ENCODE peak calls at places on chromosomes 16 and 17, in seven cellular contexts. L is WTC11; W is progenitor cell of endocrine pancreas; S is endothelial cell; Y is stimulated activated CD8-positive, alpha-beta memory T cell treated with anti-CD3 and anti-CD28 coated beads, Interleukin-2, amount 100 ng/mL, for 48 hours; H is fibroblast of pulmonary artery; V is stromal cell of bone marrow. C is an unnamed sample.

GRCh38 chr16:66427036-66427446 is at the start of gene BEAN1:
- DNase-seq in Y (no peak), W (peak), S (no peak), H (no peak), L (peak), V (no peak), C (no peak)

GRCh38 chr17:39612291-39612894 is 4.7 kb upstream of the NEUROD2 start:
- DNase-seq in L (no peak), W (no peak), Y (no peak), S (no peak), V (no peak), H (no peak), C (no peak)

GRCh38 chr16:77897038-77897437 is 108.7 kb downstream of the VAT1L start:
- DNase-seq in H (peak), W (no peak), L (no peak), V (no peak), S (no peak), Y (no peak), C (no peak)

GRCh38 chr17:17740627-17741237 is 59.5 kb downstream of the RAI1 start:
- DNase-seq in S (no peak), L (peak), W (no peak), H (no peak), Y (no peak), V (no peak), C (no peak)

GRCh38 chr17:55964191-55964590 is 189.1 kb upstream of the ANKFN1 start:
- DNase-seq in W (no peak), L (no peak), H (no peak), V (no peak), S (no peak), Y (no peak), C (no peak)

GRCh38 chr17:71527311-71527710 is 593.5 kb upstream of the SOX9 start:
- DNase-seq in L (no peak), S (no peak), W (no peak), H (peak), Y (no peak), V (no peak), C (no peak)

GRCh38 chr17:77857613-77858012 is 100.9 kb upstream of the TNRC6C start:
- DNase-seq in L (no peak), S (no peak), Y (no peak), W (no peak), V (no peak), H (no peak), C (no peak)

GRCh38 chr16:76932541-76933211 is 258.3 kb upstream of the MON1B start:
- DNase-seq in V (peak), W (no peak), Y (no peak), H (peak), L (no peak), S (no peak), C (no peak)

GRCh38 chr16:2471653-2472487 is 773 bp downstream of the NTN3 start:
- DNase-seq in V (no peak), L (no peak), S (no peak), Y (no peak), H (no peak), W (no peak), C (no peak)

GRCh38 chr17:57311281-57312216 is 55.2 kb downstream of the MSI2 start:
- DNase-seq in Y (no peak), W (no peak), L (no peak), H (no peak), S (no peak), V (no peak), C (no peak)

GRCh38 chr17:82973456-82974135 is 105.8 kb upstream of the METRNL start:
- DNase-seq in L (no peak), W (no peak), Y (no peak), V (no peak), S (no peak), H (no peak), C (no peak)

GRCh38 chr16:73268311-73268997 is 220.5 kb upstream of the ZFHX3 start:
- DNase-seq in S (peak), Y (no peak), L (peak), W (no peak), H (peak), V (no peak), C (no peak)

GRCh38 chr17:68054296-68054900 is 18.9 kb downstream of the KPNA2 start:
- DNase-seq in L (no peak), W (no peak), S (no peak), Y (no peak), H (peak), V (no peak), C (no peak)

GRCh38 chr17:50966163-50966666 is 100.1 kb upstream of the TOB1 start:
- DNase-seq in Y (no peak), S (no peak), L (no peak), V (no peak), H (no peak), W (no peak), C (no peak)

GRCh38 chr16:17566075-17566474 is 95.3 kb upstream of the XYLT1 start:
- DNase-seq in L (no peak), H (no peak), Y (no peak), V (no peak), S (no peak), W (no peak), C (no peak)

GRCh38 chr16:20262248-20262647 is 65.1 kb downstream of the GP2 start:
- DNase-seq in S (no peak), V (no peak), H (no peak), W (no peak), Y (no peak), L (no peak), C (no peak)

GRCh38 chr16:2166263-2167080 is 10.9 kb downstream of the TRAF7 start:
- DNase-seq in Y (no peak), S (no peak), L (no peak), H (no peak), W (no peak), V (no peak), C (no peak)

GRCh38 chr17:42456223-42457106 is 2.2 kb upstream of the ATP6V0A1 start:
- DNase-seq in H (peak), L (no peak), Y (no peak), W (no peak), S (peak), V (peak), C (no peak)

GRCh38 chr16:79691001-79691400 is 90.5 kb upstream of the MAF start:
- DNase-seq in S (no peak), V (no peak), Y (no peak), W (no peak), H (no peak), L (no peak), C (no peak)

GRCh38 chr16:3004781-3005284 is 7.9 kb upstream of the CLDN9 start:
- DNase-seq in L (peak), W (no peak), S (no peak), V (no peak), H (no peak), Y (no peak), C (no peak)

GRCh38 chr17:77609553-77610517 is 348.7 kb upstream of the TNRC6C start:
- DNase-seq in V (no peak), S (no peak), W (no peak), L (no peak), Y (peak), H (no peak), C (no peak)

GRCh38 chr17:15464211-15464610 is 3.2 kb downstream of the CDRT4 start:
- DNase-seq in W (no peak), V (no peak), Y (no peak), S (no peak), L (no peak), H (no peak), C (no peak)

GRCh38 chr16:56985288-56985961 is 3.9 kb upstream of the NLRC5 start:
- DNase-seq in L (no peak), V (peak), H (peak), W (no peak), Y (no peak), S (no peak), C (peak)

GRCh38 chr16:89378947-89379771 is 111.2 kb downstream of the ANKRD11 start:
- DNase-seq in V (no peak), L (no peak), Y (no peak), W (no peak), S (no peak), H (no peak), C (no peak)

GRCh38 chr16:10876799-10877341 is at the start of gene CIITA:
- DNase-seq in S (no peak), L (no peak), Y (peak), H (peak), W (no peak), V (peak), C (peak)

GRCh38 chr17:65987988-65988387 is 203.9 kb downstream of the CEP112 start:
- DNase-seq in L (peak), S (peak), W (no peak), V (peak), H (peak), Y (no peak), C (no peak)

GRCh38 chr17:72518810-72519597 is 398.2 kb downstream of the SOX9 start:
- DNase-seq in V (no peak), W (peak), L (no peak), Y (no peak), S (no peak), H (no peak), C (no peak)

GRCh38 chr17:21019976-21020575 is 22.7 kb downstream of the USP22 start:
- DNase-seq in W (no peak), V (no peak), S (no peak), H (peak), Y (no peak), L (no peak), C (no peak)

GRCh38 chr17:48973806-48974205 is 5.4 kb upstream of the GIP start:
- DNase-seq in W (no peak), Y (no peak), H (no peak), L (no peak), S (no peak), V (no peak), C (no peak)

GRCh38 chr17:7656958-7657715 is 6.4 kb downstream of the ATP1B2 start:
- DNase-seq in W (no peak), V (no peak), L (peak), S (peak), Y (no peak), H (peak), C (no peak)

GRCh38 chr17:976316-976715 is 3.3 kb downstream of the NXN start:
- DNase-seq in H (no peak), V (no peak), W (no peak), Y (no peak), L (no peak), S (no peak), C (no peak)

GRCh38 chr16:67733734-67734470 is 14.8 kb upstream of the GFOD2 start:
- DNase-seq in H (no peak), S (no peak), W (no peak), L (no peak), V (no peak), Y (no peak), C (peak)

GRCh38 chr17:29589524-29590260 is at the start of gene GIT1:
- DNase-seq in V (peak), Y (peak), W (peak), H (peak), S (peak), L (peak), C (peak)

GRCh38 chr16:53417011-53417410 is 17.3 kb upstream of the RBL2 start:
- DNase-seq in W (no peak), Y (no peak), S (no peak), H (peak), L (no peak), V (no peak), C (no peak)